ENCODE peak calls at places on chromosomes 5 and 9, in eight cellular contexts. M, N, S, R, L, A, Y and O are unnamed samples.

GRCh38 chr9:130463763-130464745 is 19.3 kb downstream of the ASS1 start:
- DNase-seq in M (no peak), N (no peak), S (no peak), R (no peak), L (no peak), A (no peak), Y (no peak), O (no peak)

GRCh38 chr5:170151105-170151831 is 45.6 kb downstream of the FOXI1 start:
- DNase-seq in M (peak), N (peak), S (peak), R (no peak), L (no peak), A (peak), Y (peak), O (peak)

GRCh38 chr9:89635816-89636215 is 31.0 kb downstream of the GADD45G start:
- DNase-seq in M (peak), N (no peak), S (no peak), R (no peak), L (no peak), A (no peak), Y (no peak), O (peak)

GRCh38 chr5:60522299-60522915 is 177.6 kb downstream of the DEPDC1B start:
- DNase-seq in M (peak), N (no peak), S (no peak), R (no peak), L (no peak), A (no peak), Y (no peak), O (no peak)

GRCh38 chr9:129838707-129839259 is 3.5 kb downstream of the USP20 start:
- DNase-seq in M (peak), N (no peak), S (no peak), R (peak), L (peak), A (no peak), Y (peak), O (no peak)

GRCh38 chr9:104911029-104911607 is 16.8 kb downstream of the ABCA1 start:
- DNase-seq in M (no peak), N (no peak), S (no peak), R (no peak), L (no peak), A (no peak), Y (peak), O (no peak)

GRCh38 chr9:33366979-33367480 is 35.3 kb downstream of the AQP7 start:
- DNase-seq in M (no peak), N (no peak), S (no peak), R (no peak), L (no peak), A (no peak), Y (no peak), O (no peak)

GRCh38 chr5:6488021-6488420 is 39.4 kb downstream of the UBE2QL1 start:
- DNase-seq in M (no peak), N (no peak), S (no peak), R (no peak), L (no peak), A (no peak), Y (no peak), O (no peak)

GRCh38 chr5:122419195-122419894 is 107.3 kb downstream of the SNCAIP start:
- DNase-seq in M (no peak), N (no peak), S (no peak), R (no peak), L (no peak), A (no peak), Y (no peak), O (no peak)

GRCh38 chr5:61370496-61370895 is 38.4 kb downstream of the ZSWIM6 start:
- DNase-seq in M (no peak), N (no peak), S (no peak), R (no peak), L (no peak), A (no peak), Y (no peak), O (no peak)

GRCh38 chr9:92406506-92406905 is 2.1 kb upstream of the OGN start:
- DNase-seq in M (peak), N (no peak), S (peak), R (peak), L (no peak), A (no peak), Y (no peak), O (no peak)

GRCh38 chr5:135719428-135720063 is 114.9 kb upstream of the SLC25A48 start:
- DNase-seq in M (no peak), N (no peak), S (no peak), R (no peak), L (no peak), A (no peak), Y (no peak), O (no peak)

GRCh38 chr5:14190194-14191164 is 47.3 kb downstream of the TRIO start:
- DNase-seq in M (peak), N (no peak), S (no peak), R (no peak), L (peak), A (no peak), Y (peak), O (peak)

GRCh38 chr5:39253211-39253610 is 33.8 kb upstream of the FYB1 start:
- DNase-seq in M (peak), N (no peak), S (no peak), R (no peak), L (peak), A (no peak), Y (peak), O (no peak)

GRCh38 chr5:96402500-96402899 is 30.5 kb downstream of the PCSK1 start:
- DNase-seq in M (no peak), N (no peak), S (no peak), R (no peak), L (no peak), A (no peak), Y (peak), O (no peak)

GRCh38 chr9:110995511-110996340 is 42.5 kb downstream of the LPAR1 start:
- DNase-seq in M (no peak), N (no peak), S (no peak), R (no peak), L (no peak), A (no peak), Y (no peak), O (no peak)

GRCh38 chr5:156838966-156839365 is 11.1 kb upstream of the PPP1R2B start:
- DNase-seq in M (no peak), N (no peak), S (no peak), R (no peak), L (no peak), A (no peak), Y (no peak), O (no peak)

GRCh38 chr5:96734871-96735325 is 72.7 kb downstream of the CAST start:
- DNase-seq in M (peak), N (no peak), S (no peak), R (no peak), L (no peak), A (no peak), Y (peak), O (no peak)

GRCh38 chr5:56064984-56065383 is 70.2 kb upstream of the IL6ST start:
- DNase-seq in M (no peak), N (no peak), S (no peak), R (no peak), L (no peak), A (no peak), Y (no peak), O (no peak)

GRCh38 chr5:54443264-54443663 is 12.2 kb upstream of the HSPB3 start:
- DNase-seq in M (peak), N (no peak), S (no peak), R (peak), L (no peak), A (no peak), Y (peak), O (peak)

GRCh38 chr9:120536949-120537640 is 42.9 kb downstream of the CDK5RAP2 start:
- DNase-seq in M (no peak), N (no peak), S (no peak), R (no peak), L (no peak), A (no peak), Y (no peak), O (no peak)

GRCh38 chr9:137057545-137057944 is 3.7 kb upstream of the ENTPD2 start:
- DNase-seq in M (no peak), N (no peak), S (no peak), R (no peak), L (no peak), A (peak), Y (no peak), O (no peak)

GRCh38 chr9:68802525-68803015 is 97.5 kb downstream of the PIP5K1B start:
- DNase-seq in M (no peak), N (no peak), S (no peak), R (no peak), L (no peak), A (no peak), Y (no peak), O (no peak)

GRCh38 chr5:178384815-178385471 is 152.3 kb upstream of the PHYKPL start:
- DNase-seq in M (no peak), N (peak), S (no peak), R (no peak), L (no peak), A (no peak), Y (no peak), O (no peak)

GRCh38 chr9:100131875-100132430 is 32.9 kb downstream of the INVS start:
- DNase-seq in M (no peak), N (no peak), S (no peak), R (no peak), L (no peak), A (no peak), Y (no peak), O (peak)

GRCh38 chr5:97854871-97855762 is 672.1 kb upstream of the RIOK2 start:
- DNase-seq in M (peak), N (no peak), S (no peak), R (no peak), L (no peak), A (peak), Y (no peak), O (no peak)

GRCh38 chr5:89282832-89283510 is 400.0 kb upstream of the MEF2C start:
- DNase-seq in M (peak), N (no peak), S (no peak), R (no peak), L (no peak), A (no peak), Y (peak), O (no peak)

GRCh38 chr9:80881946-80882345 is 807.4 kb downstream of the TLE1 start:
- DNase-seq in M (no peak), N (no peak), S (no peak), R (no peak), L (no peak), A (no peak), Y (no peak), O (no peak)

GRCh38 chr9:6272229-6272597 is 56.0 kb upstream of the TPD52L3 start:
- DNase-seq in M (peak), N (no peak), S (peak), R (no peak), L (peak), A (no peak), Y (peak), O (no peak)

GRCh38 chr5:113337515-113338140 is 97.2 kb downstream of the TSSK1B start:
- DNase-seq in M (no peak), N (no peak), S (no peak), R (no peak), L (no peak), A (no peak), Y (no peak), O (no peak)

GRCh38 chr5:150465926-150466325 is 16.4 kb upstream of the RPS14 start:
- DNase-seq in M (no peak), N (no peak), S (no peak), R (no peak), L (no peak), A (no peak), Y (no peak), O (no peak)

GRCh38 chr5:15004506-15004905 is 132.9 kb upstream of the ANKH start:
- DNase-seq in M (no peak), N (no peak), S (no peak), R (no peak), L (no peak), A (no peak), Y (no peak), O (no peak)

GRCh38 chr9:95504053-95504963 is 12.5 kb downstream of the PTCH1 start:
- DNase-seq in M (peak), N (no peak), S (peak), R (peak), L (no peak), A (peak), Y (peak), O (no peak)

GRCh38 chr5:14204785-14205321 is 61.7 kb downstream of the TRIO start:
- DNase-seq in M (peak), N (peak), S (peak), R (peak), L (peak), A (peak), Y (peak), O (peak)

GRCh38 chr5:41115281-41115680 is 44.1 kb upstream of the MROH2B start:
- DNase-seq in M (peak), N (no peak), S (no peak), R (no peak), L (peak), A (no peak), Y (peak), O (peak)

GRCh38 chr5:62299600-62299999 is 6.4 kb upstream of the KIF2A start:
- DNase-seq in M (no peak), N (no peak), S (no peak), R (no peak), L (no peak), A (no peak), Y (no peak), O (no peak)

GRCh38 chr5:96408276-96408777 is 24.7 kb downstream of the PCSK1 start:
- DNase-seq in M (peak), N (no peak), S (no peak), R (no peak), L (no peak), A (no peak), Y (peak), O (no peak)

GRCh38 chr5:2381070-2381469 is 370.4 kb downstream of the IRX2 start:
- DNase-seq in M (no peak), N (no peak), S (no peak), R (no peak), L (no peak), A (no peak), Y (no peak), O (no peak)

GRCh38 chr9:19641046-19641445 is 147.8 kb downstream of the SLC24A2 start:
- DNase-seq in M (peak), N (no peak), S (no peak), R (peak), L (no peak), A (no peak), Y (no peak), O (no peak)

GRCh38 chr5:74626386-74627222 is 13.9 kb downstream of the ENC1 start:
- DNase-seq in M (no peak), N (no peak), S (no peak), R (no peak), L (no peak), A (no peak), Y (no peak), O (no peak)

GRCh38 chr5:145478651-145479050 is 356.5 kb downstream of the PRELID2 start:
- DNase-seq in M (no peak), N (no peak), S (no peak), R (no peak), L (no peak), A (no peak), Y (no peak), O (no peak)

GRCh38 chr5:145483211-145483610 is 351.9 kb downstream of the PRELID2 start:
- DNase-seq in M (peak), N (no peak), S (no peak), R (no peak), L (no peak), A (no peak), Y (peak), O (no peak)

GRCh38 chr5:145479862-145480261 is 355.3 kb downstream of the PRELID2 start:
- DNase-seq in M (peak), N (no peak), S (no peak), R (no peak), L (no peak), A (no peak), Y (peak), O (no peak)

GRCh38 chr5:145479271-145479670 is 355.9 kb downstream of the PRELID2 start:
- DNase-seq in M (peak), N (no peak), S (no peak), R (no peak), L (no peak), A (no peak), Y (peak), O (no peak)

GRCh38 chr5:145484195-145484594 is 350.9 kb downstream of the PRELID2 start:
- DNase-seq in M (peak), N (no peak), S (no peak), R (no peak), L (no peak), A (no peak), Y (peak), O (peak)
- TF ChIP-seq CTCF in M (no peak), N (no peak), S (no peak), R (no peak), L (no peak), A (no peak), Y (no peak), O (no peak)

GRCh38 chr9:126612329-126612812 is 1.4 kb upstream of the LMX1B start:
- DNase-seq in M (no peak), N (no peak), S (no peak), R (no peak), L (no peak), A (no peak), Y (no peak), O (no peak)
- H3K4me3 ChIP-seq in M (no peak), N (peak), S (no peak), R (no peak), L (no peak), A (peak), Y (no peak), O (no peak)

DNA sequence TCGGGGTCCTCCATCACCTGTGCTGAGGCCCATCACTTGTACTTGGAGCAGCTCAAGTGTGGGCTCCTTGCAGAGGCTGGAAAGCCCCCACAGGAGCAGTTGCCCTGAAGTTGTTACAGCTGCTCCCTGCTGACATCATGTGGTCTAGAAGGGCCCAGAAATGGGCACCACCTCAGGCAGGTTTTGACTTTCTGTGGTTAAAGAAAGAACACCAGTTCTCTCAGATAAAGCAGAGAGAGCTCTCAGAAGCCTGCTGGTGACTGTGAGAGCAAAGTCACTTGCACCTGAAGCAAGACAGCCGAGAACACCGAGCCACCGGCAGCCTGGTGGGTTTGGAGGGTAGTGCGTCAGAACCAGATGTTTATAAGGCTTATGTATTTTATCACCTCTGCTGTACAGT is 70.4 kb downstream of the MVB12B start:
- DNase-seq in M (no peak), N (no peak), S (no peak), R (peak), L (no peak), A (no peak), Y (no peak), O (no peak)
- TF ChIP-seq CTCF in M (no peak), N (peak), S (no peak), R (no peak), L (no peak), A (no peak), Y (no peak), O (no peak)

GRCh38 chr5:43947870-43948269 is 344.9 kb downstream of the NNT start:
- DNase-seq in M (peak), N (no peak), S (no peak), R (no peak), L (peak), A (no peak), Y (no peak), O (no peak)
- H3K4me3 ChIP-seq in M (no peak), N (no peak), S (no peak), R (no peak), L (no peak), A (no peak), Y (no peak), O (no peak)

GRCh38 chr5:66209350-66209749 is 65.2 kb downstream of the SREK1 start:
- DNase-seq in M (no peak), N (no peak), S (no peak), R (no peak), L (no peak), A (no peak), Y (peak), O (no peak)
- TF ChIP-seq CTCF in M (no peak), N (no peak), S (no peak), R (no peak), L (no peak), A (no peak), Y (peak), O (no peak)

GRCh38 chr5:36155291-36155690 is 3.4 kb downstream of the SKP2 start:
- DNase-seq in M (no peak), N (no peak), S (no peak), R (no peak), L (no peak), A (no peak), Y (no peak), O (no peak)

GRCh38 chr5:36152324-36153298 is 700 bp downstream of the SKP2 start:
- DNase-seq in M (peak), N (no peak), S (no peak), R (peak), L (no peak), A (no peak), Y (peak), O (no peak)

GRCh38 chr5:36151434-36152323 is at the start of the genes LMBRD2 and SKP2:
- DNase-seq in M (peak), N (peak), S (peak), R (peak), L (peak), A (peak), Y (peak), O (peak)

GRCh38 chr5:36153299-36153677 is 1.4 kb downstream of the SKP2 start:
- DNase-seq in M (no peak), N (no peak), S (no peak), R (no peak), L (no peak), A (no peak), Y (no peak), O (no peak)

GRCh38 chr5:36153727-36154126 is 1.8 kb downstream of the SKP2 start:
- DNase-seq in M (no peak), N (no peak), S (no peak), R (no peak), L (no peak), A (no peak), Y (no peak), O (no peak)
- H3K4me3 ChIP-seq in M (no peak), N (no peak), S (no peak), R (peak), L (peak), A (no peak), Y (no peak), O (peak)

DNA sequence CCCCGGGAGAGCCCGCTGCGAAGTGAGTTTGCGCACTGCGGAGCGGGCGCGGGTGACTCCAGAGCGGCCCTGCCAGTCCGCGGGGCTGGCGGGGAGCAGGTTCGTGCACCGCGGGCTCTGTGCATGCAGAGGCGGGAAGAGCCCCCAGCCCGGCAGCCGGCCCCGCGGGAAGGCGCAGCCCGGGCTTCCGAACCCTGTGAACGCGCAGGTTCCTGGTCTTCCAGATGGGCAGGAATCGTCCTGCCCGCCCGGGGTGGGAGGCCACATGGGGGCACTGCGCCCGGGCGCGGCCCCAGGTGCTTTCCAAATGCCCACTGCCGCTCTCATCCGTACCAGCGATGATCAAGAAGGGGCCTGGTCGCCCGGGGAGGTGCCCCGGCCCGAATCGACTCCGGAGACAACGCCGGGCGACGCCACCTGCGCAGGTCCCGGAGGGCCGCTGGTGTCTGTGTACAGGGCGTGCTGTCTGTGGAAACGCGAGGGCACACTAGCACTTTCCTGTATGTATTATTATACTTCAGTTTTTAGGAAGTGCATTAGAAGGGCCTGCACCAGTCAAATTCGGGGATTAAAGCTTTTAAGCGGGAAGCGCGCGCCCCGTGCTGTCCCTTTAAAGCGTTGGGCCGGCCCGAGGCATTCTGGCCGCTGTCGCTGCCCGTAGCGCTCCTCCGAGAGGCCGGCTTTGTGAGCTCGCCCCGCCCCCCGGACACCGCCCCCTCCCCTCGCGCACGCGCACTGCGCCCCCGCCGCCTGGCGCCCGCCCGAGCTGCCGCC is at the start of gene WDR5:
- DNase-seq in M (peak), N (peak), S (peak), R (peak), L (no peak), A (peak), Y (peak), O (peak)
- TF ChIP-seq CTCF in M (peak), N (peak), S (no peak), R (peak), L (peak), A (peak), Y (no peak), O (peak)

GRCh38 chr5:72138943-72139467 is 31.7 kb downstream of the MAP1B start:
- DNase-seq in M (peak), N (no peak), S (no peak), R (peak), L (peak), A (no peak), Y (peak), O (peak)
- H3K4me3 ChIP-seq in M (no peak), N (no peak), S (no peak), R (no peak), L (no peak), A (no peak), Y (no peak), O (no peak)

GRCh38 chr5:73419414-73420390 is 28.9 kb downstream of the FOXD1 start:
- DNase-seq in M (peak), N (no peak), S (no peak), R (no peak), L (peak), A (no peak), Y (peak), O (peak)
- TF ChIP-seq CTCF in M (no peak), N (no peak), S (no peak), R (no peak), L (peak), A (no peak), Y (no peak), O (no peak)